ENCODE peak calls at places on chromosome 15, in five cellular contexts. One of them, this sample, is unnamed.

GRCh38 chr15:47288794-47289193 is 428.5 kb upstream of the SEMA6D start:
- DNase-seq in choroid plexus epithelial cell: no peak
- DNase-seq in MM.1S: no peak
- DNase-seq in A673: peak
- DNase-seq in ovary: no peak
- DNase-seq in this sample: no peak

GRCh38 chr15:95958417-95958816 is 372.1 kb upstream of the NR2F2 start:
- DNase-seq in choroid plexus epithelial cell: no peak
- DNase-seq in MM.1S: no peak
- DNase-seq in A673: peak
- DNase-seq in ovary: no peak
- DNase-seq in this sample: no peak

GRCh38 chr15:57171414-57171813 is 204.9 kb upstream of the CGNL1 start:
- DNase-seq in choroid plexus epithelial cell: no peak
- DNase-seq in MM.1S: no peak
- DNase-seq in A673: no peak
- DNase-seq in ovary: no peak
- DNase-seq in this sample: no peak

GRCh38 chr15:26171266-26171665 is 308.1 kb upstream of the ATP10A start:
- DNase-seq in choroid plexus epithelial cell: no peak
- DNase-seq in MM.1S: no peak
- DNase-seq in A673: no peak
- DNase-seq in ovary: no peak
- DNase-seq in this sample: no peak

GRCh38 chr15:53312707-53313106 is 446.8 kb downstream of the WDR72 start:
- DNase-seq in choroid plexus epithelial cell: no peak
- DNase-seq in MM.1S: no peak
- DNase-seq in A673: no peak
- DNase-seq in ovary: no peak
- DNase-seq in this sample: no peak

GRCh38 chr15:22930782-22931484 is 49.2 kb downstream of the CYFIP1 start:
- DNase-seq in choroid plexus epithelial cell: no peak
- DNase-seq in MM.1S: no peak
- DNase-seq in A673: peak
- DNase-seq in ovary: no peak
- DNase-seq in this sample: no peak

GRCh38 chr15:50425219-50425618 is 1.0 kb downstream of the USP8 start:
- DNase-seq in choroid plexus epithelial cell: peak
- DNase-seq in MM.1S: no peak
- DNase-seq in A673: no peak
- DNase-seq in ovary: no peak
- DNase-seq in this sample: no peak

GRCh38 chr15:42156266-42156922 is at the start of gene PLA2G4F:
- DNase-seq in choroid plexus epithelial cell: no peak
- DNase-seq in MM.1S: peak
- DNase-seq in A673: no peak
- DNase-seq in ovary: no peak
- DNase-seq in this sample: no peak

GRCh38 chr15:52879145-52879544 is 89.0 kb upstream of the ONECUT1 start:
- DNase-seq in choroid plexus epithelial cell: no peak
- DNase-seq in MM.1S: no peak
- DNase-seq in A673: no peak
- DNase-seq in ovary: no peak
- DNase-seq in this sample: no peak

GRCh38 chr15:78598348-78598747 is 22.4 kb downstream of the CHRNA3 start:
- DNase-seq in choroid plexus epithelial cell: no peak
- DNase-seq in MM.1S: no peak
- DNase-seq in A673: no peak
- DNase-seq in ovary: no peak
- DNase-seq in this sample: no peak

GRCh38 chr15:22811640-22812039 is 25.2 kb downstream of the NIPA1 start:
- DNase-seq in choroid plexus epithelial cell: peak
- DNase-seq in MM.1S: no peak
- DNase-seq in A673: peak
- DNase-seq in ovary: no peak
- DNase-seq in this sample: no peak

GRCh38 chr15:50977157-50977556 is 68.7 kb downstream of the AP4E1 start:
- DNase-seq in choroid plexus epithelial cell: peak
- DNase-seq in MM.1S: no peak
- DNase-seq in A673: no peak
- DNase-seq in ovary: no peak
- DNase-seq in this sample: no peak

GRCh38 chr15:80475572-80475971 is 71.4 kb downstream of the ARNT2 start:
- DNase-seq in choroid plexus epithelial cell: no peak
- DNase-seq in MM.1S: no peak
- DNase-seq in A673: no peak
- DNase-seq in ovary: no peak
- DNase-seq in this sample: no peak

GRCh38 chr15:40857601-40858351 is 13.9 kb downstream of the SPINT1 start:
- DNase-seq in choroid plexus epithelial cell: peak
- DNase-seq in MM.1S: peak
- DNase-seq in A673: peak
- DNase-seq in ovary: peak
- DNase-seq in this sample: peak

GRCh38 chr15:67836477-67836876 is 3.4 kb downstream of the RNU6-1 start:
- DNase-seq in choroid plexus epithelial cell: peak
- DNase-seq in MM.1S: peak
- DNase-seq in A673: peak
- DNase-seq in ovary: peak
- DNase-seq in this sample: peak

GRCh38 chr15:47678047-47678446 is 39.3 kb upstream of the SEMA6D start:
- DNase-seq in choroid plexus epithelial cell: no peak
- DNase-seq in MM.1S: no peak
- DNase-seq in A673: no peak
- DNase-seq in ovary: no peak
- DNase-seq in this sample: no peak

GRCh38 chr15:59208850-59209249 is 2.2 kb downstream of the LDHAL6B start:
- DNase-seq in choroid plexus epithelial cell: no peak
- DNase-seq in MM.1S: no peak
- DNase-seq in A673: peak
- DNase-seq in ovary: no peak
- DNase-seq in this sample: no peak

GRCh38 chr15:34724486-34724885 is 30.3 kb downstream of the GJD2 start:
- DNase-seq in choroid plexus epithelial cell: no peak
- DNase-seq in MM.1S: no peak
- DNase-seq in A673: no peak
- DNase-seq in ovary: no peak
- DNase-seq in this sample: no peak

GRCh38 chr15:31024979-31025378 is 33.6 kb upstream of the MTMR10 start:
- DNase-seq in choroid plexus epithelial cell: peak
- DNase-seq in MM.1S: no peak
- DNase-seq in A673: no peak
- DNase-seq in ovary: no peak
- DNase-seq in this sample: no peak

GRCh38 chr15:50435772-50436171 is 11.6 kb downstream of the USP8 start:
- DNase-seq in choroid plexus epithelial cell: no peak
- DNase-seq in MM.1S: no peak
- DNase-seq in A673: no peak
- DNase-seq in ovary: no peak
- DNase-seq in this sample: no peak

GRCh38 chr15:68352401-68353062 is 75.0 kb downstream of the FEM1B start:
- DNase-seq in choroid plexus epithelial cell: peak
- DNase-seq in MM.1S: no peak
- DNase-seq in A673: peak
- DNase-seq in ovary: no peak
- DNase-seq in this sample: no peak

GRCh38 chr15:63107895-63108546 is 13.6 kb upstream of the LACTB start:
- DNase-seq in choroid plexus epithelial cell: peak
- DNase-seq in MM.1S: no peak
- DNase-seq in A673: no peak
- DNase-seq in ovary: peak
- DNase-seq in this sample: no peak

GRCh38 chr15:72050700-72051099 is 67.2 kb downstream of the MYO9A start:
- DNase-seq in choroid plexus epithelial cell: no peak
- DNase-seq in MM.1S: no peak
- DNase-seq in A673: no peak
- DNase-seq in ovary: no peak
- DNase-seq in this sample: no peak

GRCh38 chr15:28128036-28128435 is 28.9 kb upstream of the OCA2 start:
- DNase-seq in choroid plexus epithelial cell: no peak
- DNase-seq in MM.1S: no peak
- DNase-seq in A673: no peak
- DNase-seq in ovary: no peak
- DNase-seq in this sample: no peak

GRCh38 chr15:85407421-85408269 is 27.2 kb downstream of the AKAP13 start:
- DNase-seq in choroid plexus epithelial cell: peak
- DNase-seq in MM.1S: peak
- DNase-seq in A673: no peak
- DNase-seq in ovary: no peak
- DNase-seq in this sample: no peak

GRCh38 chr15:48102167-48102566 is 18.6 kb upstream of the SLC24A5 start:
- DNase-seq in choroid plexus epithelial cell: peak
- DNase-seq in MM.1S: no peak
- DNase-seq in A673: no peak
- DNase-seq in ovary: no peak
- DNase-seq in this sample: no peak

GRCh38 chr15:42735382-42736165 is 1.4 kb downstream of the CDAN1 start:
- DNase-seq in choroid plexus epithelial cell: no peak
- DNase-seq in MM.1S: no peak
- DNase-seq in A673: no peak
- DNase-seq in ovary: no peak
- DNase-seq in this sample: no peak

GRCh38 chr15:42048821-42049200 is 28.0 kb upstream of the PLA2G4E start:
- DNase-seq in choroid plexus epithelial cell: no peak
- DNase-seq in MM.1S: no peak
- DNase-seq in A673: no peak
- DNase-seq in ovary: no peak
- DNase-seq in this sample: no peak

GRCh38 chr15:91338763-91339162 is 238.7 kb downstream of the SV2B start:
- DNase-seq in choroid plexus epithelial cell: peak
- DNase-seq in MM.1S: peak
- DNase-seq in A673: peak
- DNase-seq in ovary: no peak
- DNase-seq in this sample: no peak

GRCh38 chr15:51343466-51343865 is 2.0 kb downstream of the GLDN start:
- DNase-seq in choroid plexus epithelial cell: no peak
- DNase-seq in MM.1S: no peak
- DNase-seq in A673: no peak
- DNase-seq in ovary: no peak
- DNase-seq in this sample: no peak

GRCh38 chr15:25790003-25790660 is 73.0 kb downstream of the ATP10A start:
- DNase-seq in choroid plexus epithelial cell: peak
- DNase-seq in MM.1S: no peak
- DNase-seq in A673: no peak
- DNase-seq in ovary: peak
- DNase-seq in this sample: no peak

DNA sequence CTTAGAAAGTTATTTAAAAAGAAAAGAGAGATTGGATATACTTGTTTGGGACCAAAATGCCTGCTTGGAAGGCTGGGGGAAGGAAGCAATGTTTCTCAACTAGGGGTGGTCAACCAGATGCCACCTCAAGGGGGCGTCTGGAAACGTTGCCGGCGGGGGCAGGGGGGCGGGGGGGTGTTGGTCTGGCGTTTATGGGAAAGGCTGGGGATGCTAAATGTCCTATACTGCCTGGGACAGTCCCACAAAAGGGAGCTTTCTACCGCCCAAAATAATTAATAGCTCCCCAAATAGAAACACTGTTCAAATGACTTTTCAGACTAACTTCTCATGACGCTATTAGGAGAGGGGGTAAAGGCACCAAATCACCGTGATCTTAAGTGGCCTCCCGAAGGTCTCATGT is 2.2 kb downstream of the POLG start:
- DNase-seq in choroid plexus epithelial cell: peak
- DNase-seq in MM.1S: no peak
- DNase-seq in A673: peak
- DNase-seq in ovary: no peak
- DNase-seq in this sample: peak
- TF ChIP-seq CTCF in choroid plexus epithelial cell: peak
- TF ChIP-seq CTCF in MM.1S: peak
- TF ChIP-seq CTCF in A673: peak
- TF ChIP-seq CTCF in ovary: no peak
- TF ChIP-seq CTCF in this sample: no peak

GRCh38 chr15:73318463-73319351 is 50.1 kb downstream of the HCN4 start:
- DNase-seq in choroid plexus epithelial cell: peak
- DNase-seq in MM.1S: no peak
- DNase-seq in A673: peak
- DNase-seq in ovary: peak
- DNase-seq in this sample: peak
- TF ChIP-seq CTCF in choroid plexus epithelial cell: no peak
- TF ChIP-seq CTCF in MM.1S: no peak
- TF ChIP-seq CTCF in A673: no peak
- TF ChIP-seq CTCF in ovary: no peak
- TF ChIP-seq CTCF in this sample: no peak

GRCh38 chr15:69474291-69474690 is 21.7 kb downstream of the RPLP1 start:
- DNase-seq in choroid plexus epithelial cell: peak
- DNase-seq in MM.1S: no peak
- DNase-seq in A673: no peak
- DNase-seq in ovary: no peak
- DNase-seq in this sample: no peak

GRCh38 chr15:69476704-69477473 is 24.3 kb downstream of the RPLP1 start:
- DNase-seq in choroid plexus epithelial cell: no peak
- DNase-seq in MM.1S: no peak
- DNase-seq in A673: no peak
- DNase-seq in ovary: no peak
- DNase-seq in this sample: no peak

GRCh38 chr15:69472575-69472974 is 20.0 kb downstream of the RPLP1 start:
- DNase-seq in choroid plexus epithelial cell: no peak
- DNase-seq in MM.1S: no peak
- DNase-seq in A673: no peak
- DNase-seq in ovary: no peak
- DNase-seq in this sample: no peak

GRCh38 chr15:69475769-69476358 is 23.2 kb downstream of the RPLP1 start:
- DNase-seq in choroid plexus epithelial cell: peak
- DNase-seq in MM.1S: peak
- DNase-seq in A673: peak
- DNase-seq in ovary: peak
- DNase-seq in this sample: peak

GRCh38 chr15:69474846-69475455 is 22.3 kb downstream of the RPLP1 start:
- DNase-seq in choroid plexus epithelial cell: no peak
- DNase-seq in MM.1S: no peak
- DNase-seq in A673: no peak
- DNase-seq in ovary: no peak
- DNase-seq in this sample: no peak
- TF ChIP-seq CTCF in choroid plexus epithelial cell: peak
- TF ChIP-seq CTCF in MM.1S: no peak
- TF ChIP-seq CTCF in A673: no peak
- TF ChIP-seq CTCF in ovary: no peak
- TF ChIP-seq CTCF in this sample: no peak

GRCh38 chr15:39641187-39641889 is 60.5 kb downstream of the THBS1 start:
- DNase-seq in choroid plexus epithelial cell: no peak
- DNase-seq in MM.1S: no peak
- DNase-seq in A673: peak
- DNase-seq in ovary: no peak
- DNase-seq in this sample: no peak
- TF ChIP-seq CTCF in choroid plexus epithelial cell: peak
- TF ChIP-seq CTCF in MM.1S: no peak
- TF ChIP-seq CTCF in A673: no peak
- TF ChIP-seq CTCF in ovary: no peak
- TF ChIP-seq CTCF in this sample: no peak

This sample was measured in GM20000.